ENCODE peak calls at places on chromosome 12, in five cellular contexts. H, I, D, P and J are unnamed samples. For H3K4me1 and H3K9me3, the result is how much of the 10 kb centered on the place peaks cover.

GRCh38 chr12:87283111-87283510 is 746.1 kb downstream of the C12orf50 start:
- DNase-seq in D (no peak), I (no peak), P (no peak), H (no peak), J (no peak)

GRCh38 chr12:121005346-121005815 is 10.9 kb downstream of the C12orf43 start:
- DNase-seq in P (no peak), I (peak), H (peak), D (no peak), J (no peak)

GRCh38 chr12:5691943-5692342 is 253.1 kb downstream of the ANO2 start:
- DNase-seq in D (peak), P (no peak), H (no peak), I (no peak), J (no peak)

GRCh38 chr12:131428086-131428685 is 282.7 kb upstream of the SFSWAP start:
- DNase-seq in H (no peak), D (no peak), I (no peak), P (no peak), J (no peak)

GRCh38 chr12:128842579-128842978 is 10.7 kb upstream of the GLT1D1 start:
- DNase-seq in I (no peak), H (no peak), P (no peak), D (no peak), J (no peak)

GRCh38 chr12:114744696-114745095 is 60.7 kb upstream of the TBX3 start:
- DNase-seq in D (no peak), P (no peak), H (no peak), I (no peak), J (no peak)

GRCh38 chr12:76866726-76867125 is 12.1 kb downstream of the CSRP2 start:
- DNase-seq in I (no peak), H (no peak), P (no peak), D (no peak), J (no peak)

GRCh38 chr12:13024151-13024946 is 19.8 kb upstream of the FAM234B start:
- DNase-seq in H (no peak), I (no peak), D (peak), P (peak), J (no peak)

GRCh38 chr12:107417004-107417403 is 268.6 kb upstream of the PWP1 start:
- DNase-seq in H (no peak), I (no peak), D (no peak), P (no peak), J (no peak)

GRCh38 chr12:113297621-113298471 is 37.1 kb downstream of the SLC8B1 start:
- DNase-seq in P (no peak), D (no peak), I (no peak), H (no peak), J (no peak)

GRCh38 chr12:14910090-14910915 is 24.6 kb upstream of the MGP start:
- DNase-seq in D (no peak), H (no peak), P (no peak), I (no peak), J (no peak)

GRCh38 chr12:124733086-124733485 is 130.6 kb downstream of the SCARB1 start:
- DNase-seq in H (no peak), P (no peak), D (no peak), I (no peak), J (no peak)

GRCh38 chr12:124730455-124730932 is 133.2 kb downstream of the SCARB1 start:
- DNase-seq in I (no peak), D (peak), H (no peak), P (no peak), J (no peak)

GRCh38 chr12:124734224-124734788 is 129.4 kb downstream of the SCARB1 start:
- DNase-seq in D (peak), I (no peak), P (peak), H (no peak), J (no peak)

GRCh38 chr12:124732275-124733075 is 131.2 kb downstream of the SCARB1 start:
- DNase-seq in P (no peak), I (no peak), H (no peak), D (no peak), J (no peak)

GRCh38 chr12:124731869-124732268 is 131.8 kb downstream of the SCARB1 start:
- DNase-seq in P (no peak), H (no peak), I (no peak), D (no peak), J (no peak)
- H3K4me1 ChIP-seq in P (under half), H (under half), I (under half), D (under half), J (under half)

GRCh38 chr12:461425-461824 is 1.7 kb downstream of the B4GALNT3 start:
- DNase-seq in D (no peak), P (no peak), H (no peak), I (no peak), J (no peak)
- H3K27ac ChIP-seq in D (no peak), P (peak), H (no peak), I (no peak), J (no peak)

DNA sequence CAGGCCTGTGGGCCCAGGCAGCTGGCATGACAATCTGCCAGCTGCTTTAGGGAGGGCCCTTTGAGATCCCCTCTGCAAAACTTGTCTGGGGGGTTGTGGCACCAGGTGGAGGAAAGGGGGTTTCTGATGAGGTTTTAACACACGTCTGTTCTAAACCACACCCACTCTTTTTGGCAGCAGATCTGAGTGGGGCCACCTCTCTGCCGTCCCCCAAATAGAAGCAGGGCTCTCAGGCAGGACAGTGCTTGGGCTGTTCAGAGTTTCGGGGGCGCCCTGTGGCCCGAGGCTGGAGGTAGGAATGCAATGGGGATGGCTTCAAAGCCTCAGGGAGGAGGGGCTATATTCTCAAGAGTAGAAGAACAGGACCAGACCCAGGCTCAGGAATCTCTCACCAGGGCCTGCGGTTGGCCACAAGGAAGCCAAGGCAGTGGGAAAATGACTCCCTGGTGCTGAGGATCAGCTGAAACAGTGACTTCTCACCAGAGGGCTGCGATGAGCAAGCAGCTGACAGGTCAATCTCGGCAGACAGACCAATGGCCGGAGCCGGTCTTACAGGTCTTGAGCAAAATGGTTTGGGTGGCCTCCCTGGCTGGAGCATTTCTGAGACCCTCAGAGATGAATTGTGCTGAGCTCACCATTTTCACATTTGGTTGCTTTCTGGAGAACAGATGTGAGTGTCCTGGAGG is 1.5 kb upstream of the KRT5 start:
- DNase-seq in H (no peak), D (no peak), P (no peak), I (no peak), J (no peak)
- H3K9me3 ChIP-seq in H (under half), D (under half), P (under half), I (under half), J (under half)

GRCh38 chr12:124386661-124387509 is 92.0 kb downstream of the RFLNA start:
- DNase-seq in H (peak), I (no peak), P (no peak), D (no peak), J (no peak)
- H3K4me1 ChIP-seq in H (half or more), I (under half), P (under half), D (half or more), J (under half)

GRCh38 chr12:54040148-54040494 is 7.3 kb downstream of the HOXC5 start:
- DNase-seq in D (peak), P (no peak), I (no peak), H (no peak), J (no peak)

GRCh38 chr12:54040648-54041047 is 7.8 kb downstream of the HOXC5 start:
- DNase-seq in I (no peak), H (no peak), D (no peak), P (no peak), J (no peak)

GRCh38 chr12:54042970-54043744 is 10.3 kb downstream of the HOXC5 start:
- DNase-seq in H (no peak), I (no peak), D (no peak), P (no peak), J (no peak)

GRCh38 chr12:54039417-54040147 is 6.7 kb downstream of the HOXC5 start:
- DNase-seq in I (no peak), P (peak), D (peak), H (no peak), J (no peak)

DNA sequence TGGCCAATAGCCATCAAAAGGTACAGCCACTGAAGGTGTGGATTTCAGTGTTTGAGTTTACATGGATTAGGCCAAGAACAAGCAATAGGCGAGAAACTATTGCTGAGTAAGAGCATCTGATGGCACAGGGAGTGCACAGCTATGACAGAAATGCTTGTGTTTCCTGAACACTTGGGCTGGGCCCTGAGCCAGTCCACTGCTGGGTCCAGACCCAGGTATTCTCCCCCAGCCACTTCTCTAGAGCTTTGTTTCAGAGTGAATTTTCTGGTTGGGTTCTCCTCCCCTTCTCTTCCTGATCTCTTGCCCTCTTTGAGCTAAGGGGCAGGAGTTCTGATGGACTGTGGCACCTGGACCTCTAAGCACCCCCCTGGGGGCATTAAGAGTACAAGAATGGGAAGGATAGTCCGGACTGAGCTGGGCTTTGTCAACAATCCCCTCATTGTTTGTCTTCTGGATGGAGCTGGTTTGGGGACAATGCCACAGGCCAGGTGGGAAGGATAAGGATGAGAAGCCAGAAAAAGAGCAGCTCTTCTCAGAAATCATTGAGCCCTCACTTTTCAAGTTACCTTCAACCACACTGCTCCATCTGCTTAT is 8.3 kb downstream of the HOXC5 start:
- DNase-seq in H (no peak), I (no peak), P (no peak), D (no peak), J (no peak)
- H3K27ac ChIP-seq in H (no peak), I (no peak), P (no peak), D (no peak), J (no peak)

DNA sequence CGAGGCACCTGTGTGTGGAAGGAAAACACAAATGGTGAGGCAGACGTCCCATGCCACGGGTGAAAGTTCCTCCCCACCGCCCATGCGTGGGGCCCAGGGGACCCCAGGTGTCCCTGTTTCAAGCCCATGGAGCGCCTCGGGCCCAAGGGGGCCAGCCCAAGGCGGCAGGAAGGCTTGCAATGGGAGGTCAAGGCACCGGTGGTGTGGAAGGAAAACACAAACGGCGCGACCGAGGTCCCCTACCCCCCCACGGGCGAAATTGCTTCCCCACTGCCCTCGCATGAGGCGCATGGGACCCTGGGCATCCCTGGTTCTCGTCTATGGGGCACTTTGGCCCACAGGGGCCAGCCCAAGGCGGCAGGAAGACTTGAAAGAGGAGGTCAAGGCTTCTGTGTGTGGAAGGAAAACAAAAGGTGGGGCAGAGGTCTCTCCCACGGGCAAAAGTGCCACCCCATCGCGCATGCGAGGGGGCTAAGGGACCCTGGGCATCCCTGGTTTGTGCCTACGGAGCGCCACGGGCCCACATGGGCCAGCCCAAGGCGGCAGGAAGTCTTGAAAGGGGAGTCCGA is 379.4 kb downstream of the ALG10 start:
- DNase-seq in H (peak), D (no peak), I (no peak), P (peak), J (no peak)
- H3K9me3 ChIP-seq in H (under half), D (under half), I (half or more), P (half or more), J (under half)

GRCh38 chr12:66242261-66242760 is 53.3 kb downstream of the IRAK3 start:
- DNase-seq in D (no peak), H (no peak), P (no peak), I (no peak), J (no peak)
- H3K4me1 ChIP-seq in D (under half), H (under half), P (under half), I (under half), J (under half)

GRCh38 chr12:99005601-99006000 is 360.5 kb downstream of the APAF1 start:
- DNase-seq in H (no peak), P (no peak), D (no peak), I (no peak), J (no peak)
- H3K27ac ChIP-seq in H (no peak), P (no peak), D (no peak), I (no peak), J (no peak)

GRCh38 chr12:108969622-108970021 is 51.2 kb downstream of the SVOP start:
- DNase-seq in H (no peak), D (no peak), P (no peak), I (no peak), J (no peak)
- H3K9me3 ChIP-seq in H (under half), D (under half), P (under half), I (under half), J (under half)

GRCh38 chr12:57523706-57524614 is 1.3 kb downstream of the MBD6 start:
- DNase-seq in D (no peak), H (no peak), I (no peak), P (no peak), J (no peak)

GRCh38 chr12:57521475-57522018 is 1.1 kb upstream of the MBD6 start:
- DNase-seq in I (no peak), H (peak), P (peak), D (peak), J (no peak)

GRCh38 chr12:57520008-57520726 is at the start of gene DDIT3:
- DNase-seq in I (peak), D (peak), H (peak), P (peak), J (peak)

GRCh38 chr12:57522887-57523705 is 472 bp downstream of the MBD6 start:
- DNase-seq in I (no peak), H (peak), D (peak), P (peak), J (no peak)

GRCh38 chr12:57522019-57522886 is at the start of gene MBD6:
- DNase-seq in I (peak), H (peak), P (peak), D (peak), J (peak)
- H3K4me1 ChIP-seq in I (under half), H (half or more), P (under half), D (half or more), J (under half)